ENCODE peak calls at places on chromosomes 3 and 15, in nine cellular contexts. S is skeletal muscle cell, U is GM13977, M is activated T-helper 1 cell treated with Interleukin-2 at 50 U/mL for 16 hours, E is SHP77 treated with DMSO at 0.1 percent for 48 hours, T is left ventricle myocardium superior, X is HFFc6, N is MM.1S, K is mucosa of descending colon. Z is an unnamed sample.

GRCh38 chr3:47586746-47587145 is 8.1 kb upstream of the CSPG5 start:
- DNase-seq in S (no peak), U (no peak), M (no peak), E (no peak), T (no peak), X (no peak), N (no peak), K (no peak), Z (no peak)

GRCh38 chr15:89138999-89139612 is 50.9 kb downstream of the ABHD2 start:
- DNase-seq in S (no peak), U (no peak), M (no peak), E (no peak), T (no peak), X (peak; percentile 67), N (no peak), K (no peak), Z (no peak)

GRCh38 chr3:128946411-128946810 is 47.5 kb downstream of the CFAP92 start:
- DNase-seq in S (no peak), U (no peak), M (no peak), E (no peak), T (no peak), X (peak; percentile 35), N (no peak), K (no peak), Z (peak; percentile 61)

GRCh38 chr3:107604057-107604802 is 81.5 kb downstream of the BBX start:
- DNase-seq in S (peak; percentile 36), U (no peak), M (no peak), E (no peak), T (no peak), X (peak; percentile 43), N (no peak), K (no peak), Z (no peak)

GRCh38 chr15:47678047-47678446 is 39.3 kb upstream of the SEMA6D start:
- DNase-seq in S (no peak), U (no peak), M (no peak), E (no peak), T (no peak), X (no peak), N (no peak), K (no peak), Z (no peak)

GRCh38 chr3:194875581-194876402 is 190.1 kb downstream of the FAM43A start:
- DNase-seq in S (no peak), U (no peak), M (no peak), E (no peak), T (no peak), X (no peak), N (no peak), K (no peak), Z (no peak)

GRCh38 chr15:100726426-100727190 is 124.2 kb downstream of the ASB7 start:
- DNase-seq in S (peak; percentile 45), U (no peak), M (no peak), E (no peak), T (no peak), X (no peak), N (no peak), K (no peak), Z (no peak)

GRCh38 chr3:71581981-71582611 is 1.4 kb downstream of the FOXP1 start:
- DNase-seq in S (no peak), U (peak; percentile 26), M (no peak), E (no peak), T (peak; percentile 74), X (no peak), N (no peak), K (no peak), Z (no peak)

GRCh38 chr3:43773273-43774104 is 82.8 kb downstream of the ABHD5 start:
- DNase-seq in S (no peak), U (no peak), M (no peak), E (no peak), T (peak; percentile 55), X (no peak), N (no peak), K (no peak), Z (no peak)

GRCh38 chr3:66910721-66911120 is 87.4 kb upstream of the KBTBD8 start:
- DNase-seq in S (no peak), U (no peak), M (no peak), E (no peak), T (no peak), X (no peak), N (no peak), K (no peak), Z (no peak)

GRCh38 chr3:134084230-134084950 is 54.7 kb upstream of the SLCO2A1 start:
- DNase-seq in S (no peak), U (no peak), M (no peak), E (no peak), T (no peak), X (no peak), N (no peak), K (no peak), Z (no peak)

GRCh38 chr3:160376681-160377080 is 22.3 kb downstream of the IFT80 start:
- DNase-seq in S (peak; percentile 45), U (no peak), M (no peak), E (no peak), T (no peak), X (peak; percentile 35), N (no peak), K (no peak), Z (peak; percentile 61)

GRCh38 chr3:120450261-120450913 is 405 bp downstream of the FSTL1 start:
- DNase-seq in S (no peak), U (peak; percentile 55), M (no peak), E (no peak), T (peak; percentile 64), X (no peak), N (no peak), K (peak; percentile 54), Z (no peak)

GRCh38 chr3:61877359-61877770 is 316.0 kb downstream of the PTPRG start:
- DNase-seq in S (no peak), U (peak; percentile 17), M (no peak), E (no peak), T (no peak), X (no peak), N (peak; percentile 74), K (no peak), Z (peak; percentile 23)

GRCh38 chr3:32584660-32585059 is 14.0 kb upstream of the DYNC1LI1 start:
- DNase-seq in S (no peak), U (no peak), M (no peak), E (no peak), T (peak; percentile 32), X (no peak), N (no peak), K (no peak), Z (no peak)

GRCh38 chr3:174441588-174442316 is 417.4 kb upstream of the NAALADL2 start:
- DNase-seq in S (no peak), U (no peak), M (no peak), E (peak; percentile 23), T (no peak), X (no peak), N (no peak), K (no peak), Z (peak; percentile 72)

GRCh38 chr15:92393287-92393993 is at the start of gene ST8SIA2:
- DNase-seq in S (no peak), U (peak; percentile 41), M (no peak), E (no peak), T (peak; percentile 64), X (no peak), N (peak; percentile 88), K (peak; percentile 42), Z (no peak)

GRCh38 chr3:175399156-175399840 is 540.2 kb downstream of the NAALADL2 start:
- DNase-seq in S (no peak), U (no peak), M (no peak), E (no peak), T (no peak), X (no peak), N (no peak), K (no peak), Z (no peak)

GRCh38 chr15:99435138-99435695 is 130.6 kb upstream of the MEF2A start:
- DNase-seq in S (no peak), U (no peak), M (no peak), E (no peak), T (no peak), X (no peak), N (no peak), K (peak; percentile 92), Z (no peak)

GRCh38 chr3:66010348-66011097 is 28.2 kb downstream of the MAGI1 start:
- DNase-seq in S (no peak), U (no peak), M (no peak), E (no peak), T (no peak), X (no peak), N (no peak), K (no peak), Z (no peak)